ENCODE peak calls at places on chromosome 21, in nine cellular contexts. X, K, D, W, H, Z, O, C and G are unnamed samples.

GRCh38 chr21:43876605-43877004 is 11.6 kb downstream of the AGPAT3 start:
- DNase-seq in O (no peak), Z (no peak), D (no peak), K (no peak), C (no peak), W (no peak), H (no peak), X (no peak), G (no peak)

GRCh38 chr21:46323227-46323709 is 402 bp downstream of the C21orf58 start:
- DNase-seq in X (no peak), O (no peak), W (no peak), Z (no peak), D (no peak), C (no peak), K (no peak), H (no peak), G (no peak)

GRCh38 chr21:21690068-21690665 is 692.0 kb downstream of the NCAM2 start:
- DNase-seq in X (no peak), D (no peak), K (no peak), O (no peak), Z (no peak), H (no peak), C (no peak), W (no peak), G (no peak)

GRCh38 chr21:46190491-46191131 is 6.4 kb upstream of the SPATC1L start:
- DNase-seq in C (no peak), O (no peak), W (no peak), D (peak; percentile 11), K (no peak), X (no peak), H (no peak), Z (no peak), G (no peak)

GRCh38 chr21:46422636-46423241 is 36.0 kb upstream of the DIP2A start:
- DNase-seq in W (no peak), H (no peak), K (no peak), O (no peak), C (no peak), Z (no peak), D (no peak), X (no peak), G (no peak)

GRCh38 chr21:34875830-34876229 is 173.3 kb downstream of the RUNX1 start:
- DNase-seq in Z (no peak), D (no peak), K (no peak), O (no peak), X (no peak), W (no peak), C (no peak), H (no peak), G (no peak)

GRCh38 chr21:46492851-46493250 is 34.2 kb downstream of the DIP2A start:
- DNase-seq in D (no peak), K (no peak), H (no peak), X (no peak), O (no peak), W (no peak), Z (no peak), C (no peak), G (no peak)

GRCh38 chr21:26686278-26686677 is 113.2 kb upstream of the CYYR1 start:
- DNase-seq in Z (peak; percentile 26), W (peak; percentile 26), X (no peak), O (peak; percentile 2), C (no peak), K (peak; percentile 5), D (no peak), H (no peak), G (no peak)

GRCh38 chr21:25999935-26000582 is 170.5 kb downstream of the APP start:
- DNase-seq in H (no peak), Z (no peak), X (no peak), O (no peak), C (no peak), D (no peak), W (no peak), K (no peak), G (no peak)

GRCh38 chr21:37398697-37399096 is 32.1 kb downstream of the DYRK1A start:
- DNase-seq in K (no peak), D (no peak), O (no peak), C (no peak), H (no peak), Z (no peak), W (no peak), X (no peak), G (no peak)

GRCh38 chr21:35995522-35996088 is 64.7 kb downstream of the SETD4 start:
- DNase-seq in X (no peak), W (no peak), D (no peak), Z (no peak), C (no peak), O (no peak), H (no peak), K (no peak), G (no peak)

GRCh38 chr21:44793269-44794030 is 8.2 kb downstream of the UBE2G2 start:
- DNase-seq in Z (peak; percentile 71), D (peak; percentile 36), X (no peak), C (peak; percentile 29), O (peak; percentile 79), K (peak; percentile 83), H (peak; percentile 27), W (peak; percentile 46), G (peak; percentile 10)